ENCODE peak calls at places on chromosome 12, in four cellular contexts. One of them, this sample, is unnamed.

GRCh38 chr12:82964446-82964845 is 277.7 kb downstream of the TMTC2 start:
- DNase-seq in mesenchymal stem cell: no peak
- DNase-seq in H1: no peak
- DNase-seq in H9: no peak
- DNase-seq in this sample: no peak

GRCh38 chr12:86117711-86118110 is 138.5 kb downstream of the MGAT4C start:
- DNase-seq in mesenchymal stem cell: peak; percentile 6
- DNase-seq in H9: no peak
- DNase-seq in H1: no peak
- DNase-seq in this sample: no peak

GRCh38 chr12:100437038-100437841 is 36.4 kb upstream of the NR1H4 start:
- DNase-seq in H1: no peak
- DNase-seq in H9: no peak
- DNase-seq in mesenchymal stem cell: no peak
- DNase-seq in this sample: no peak

GRCh38 chr12:127655691-127656090 is 611.3 kb upstream of the TMEM132C start:
- DNase-seq in H1: no peak
- DNase-seq in H9: no peak
- DNase-seq in mesenchymal stem cell: peak; percentile 71
- DNase-seq in this sample: no peak

GRCh38 chr12:121170581-121171260 is 38.0 kb downstream of the P2RX7 start:
- DNase-seq in H9: no peak
- DNase-seq in mesenchymal stem cell: peak; percentile 58
- DNase-seq in H1: no peak
- DNase-seq in this sample: no peak

GRCh38 chr12:114674201-114675047 is 9.6 kb downstream of the TBX3 start:
- DNase-seq in H9: peak; percentile 63
- DNase-seq in H1: no peak
- DNase-seq in mesenchymal stem cell: peak; percentile 47
- DNase-seq in this sample: peak; percentile 21

GRCh38 chr12:68245071-68246021 is 8.1 kb downstream of the IL22 start:
- DNase-seq in H9: no peak
- DNase-seq in H1: no peak
- DNase-seq in mesenchymal stem cell: peak; percentile 55
- DNase-seq in this sample: no peak

GRCh38 chr12:71010143-71010479 is 89.6 kb upstream of the PTPRR start:
- DNase-seq in H1: no peak
- DNase-seq in H9: no peak
- DNase-seq in mesenchymal stem cell: no peak
- DNase-seq in this sample: no peak

GRCh38 chr12:71746983-71747611 is 7.6 kb upstream of the RAB21 start:
- DNase-seq in H1: no peak
- DNase-seq in mesenchymal stem cell: peak; percentile 71
- DNase-seq in H9: peak; percentile 48
- DNase-seq in this sample: no peak

GRCh38 chr12:4449862-4450222 is 4.2 kb upstream of the FGF6 start:
- DNase-seq in H9: no peak
- DNase-seq in mesenchymal stem cell: no peak
- DNase-seq in H1: no peak
- DNase-seq in this sample: no peak

GRCh38 chr12:130953783-130954543 is at the start of gene ADGRD1:
- DNase-seq in mesenchymal stem cell: peak; percentile 59
- DNase-seq in H9: no peak
- DNase-seq in H1: no peak
- DNase-seq in this sample: no peak

GRCh38 chr12:43942379-43942778 is 106.5 kb downstream of the TMEM117 start:
- DNase-seq in H9: no peak
- DNase-seq in H1: no peak
- DNase-seq in mesenchymal stem cell: no peak
- DNase-seq in this sample: no peak

GRCh38 chr12:51818567-51819300 is 29.8 kb downstream of the FIGNL2 start:
- DNase-seq in H9: no peak
- DNase-seq in H1: no peak
- DNase-seq in mesenchymal stem cell: peak; percentile 22
- DNase-seq in this sample: no peak

GRCh38 chr12:121516437-121517011 is 64.3 kb downstream of the KDM2B start:
- DNase-seq in H9: no peak
- DNase-seq in H1: no peak
- DNase-seq in mesenchymal stem cell: no peak
- DNase-seq in this sample: no peak

GRCh38 chr12:69405466-69405865 is 45.9 kb downstream of the YEATS4 start:
- DNase-seq in H1: no peak
- DNase-seq in mesenchymal stem cell: peak; percentile 95
- DNase-seq in H9: no peak
- DNase-seq in this sample: no peak

GRCh38 chr12:38614171-38614570 is 291.2 kb downstream of the CPNE8 start:
- DNase-seq in H9: no peak
- DNase-seq in H1: no peak
- DNase-seq in mesenchymal stem cell: no peak
- DNase-seq in this sample: no peak

GRCh38 chr12:89073027-89073398 is 279.3 kb downstream of the DUSP6 start:
- DNase-seq in mesenchymal stem cell: peak; percentile 39
- DNase-seq in H1: no peak
- DNase-seq in H9: no peak
- DNase-seq in this sample: no peak

GRCh38 chr12:55499231-55499630 is 7.1 kb downstream of the OR6C68 start:
- DNase-seq in H9: no peak
- DNase-seq in H1: no peak
- DNase-seq in mesenchymal stem cell: no peak
- DNase-seq in this sample: no peak

GRCh38 chr12:100801335-100801734 is 6.8 kb downstream of the ANO4 start:
- DNase-seq in H9: no peak
- DNase-seq in mesenchymal stem cell: peak; percentile 81
- DNase-seq in H1: no peak
- DNase-seq in this sample: no peak

GRCh38 chr12:15982471-15982870 is 71.3 kb downstream of the DERA start:
- DNase-seq in mesenchymal stem cell: peak; percentile 28
- DNase-seq in H9: no peak
- DNase-seq in H1: no peak
- DNase-seq in this sample: no peak

GRCh38 chr12:48961801-48962200 is 4.5 kb upstream of the ARF3 start:
- DNase-seq in mesenchymal stem cell: no peak
- DNase-seq in H1: no peak
- DNase-seq in H9: no peak
- DNase-seq in this sample: no peak

GRCh38 chr12:50506753-50507473 is 2.1 kb downstream of the DIP2B start:
- DNase-seq in mesenchymal stem cell: peak; percentile 32
- DNase-seq in H9: no peak
- DNase-seq in H1: no peak
- DNase-seq in this sample: no peak

GRCh38 chr12:131720921-131721320 is 10.0 kb downstream of the SFSWAP start:
- DNase-seq in H1: no peak
- DNase-seq in mesenchymal stem cell: no peak
- DNase-seq in H9: no peak
- DNase-seq in this sample: no peak

GRCh38 chr12:120381752-120382419 is 12.9 kb upstream of the MSI1 start:
- DNase-seq in H1: no peak
- DNase-seq in H9: no peak
- DNase-seq in mesenchymal stem cell: peak; percentile 73
- DNase-seq in this sample: no peak

GRCh38 chr12:15693233-15693911 is 95.8 kb downstream of the EPS8 start:
- DNase-seq in mesenchymal stem cell: peak; percentile 71
- DNase-seq in H9: no peak
- DNase-seq in H1: no peak
- DNase-seq in this sample: no peak

GRCh38 chr12:72434989-72435388 is 162.8 kb downstream of the TRHDE start:
- DNase-seq in H9: no peak
- DNase-seq in mesenchymal stem cell: no peak
- DNase-seq in H1: no peak
- DNase-seq in this sample: no peak

GRCh38 chr12:74791365-74791764 is 253.7 kb downstream of the ATXN7L3B start:
- DNase-seq in H9: no peak
- DNase-seq in H1: no peak
- DNase-seq in mesenchymal stem cell: no peak
- DNase-seq in this sample: no peak

GRCh38 chr12:7289743-7290142 is 14.1 kb upstream of the ACSM4 start:
- DNase-seq in mesenchymal stem cell: no peak
- DNase-seq in H9: no peak
- DNase-seq in H1: no peak
- DNase-seq in this sample: peak; percentile 39

GRCh38 chr12:14993117-14993516 is 20.3 kb downstream of the PDE6H start:
- DNase-seq in H1: no peak
- DNase-seq in mesenchymal stem cell: peak; percentile 28
- DNase-seq in H9: no peak
- DNase-seq in this sample: no peak

GRCh38 chr12:107394693-107395092 is 290.9 kb upstream of the PWP1 start:
- DNase-seq in H1: no peak
- DNase-seq in mesenchymal stem cell: no peak
- DNase-seq in H9: no peak
- DNase-seq in this sample: no peak

GRCh38 chr12:4446335-4446734 is 720 bp upstream of the FGF6 start:
- DNase-seq in H9: no peak
- DNase-seq in mesenchymal stem cell: no peak
- DNase-seq in H1: no peak
- DNase-seq in this sample: no peak

GRCh38 chr12:39935275-39935674 is 170.6 kb downstream of the SLC2A13 start:
- DNase-seq in H9: no peak
- DNase-seq in H1: no peak
- DNase-seq in mesenchymal stem cell: peak; percentile 46
- DNase-seq in this sample: no peak

GRCh38 chr12:6554990-6555691 is 701 bp downstream of the IFFO1 start:
- DNase-seq in mesenchymal stem cell: peak; percentile 48
- DNase-seq in H9: no peak
- DNase-seq in H1: no peak
- DNase-seq in this sample: no peak

GRCh38 chr12:123952037-123952436 is 20.6 kb downstream of the CCDC92 start:
- DNase-seq in H9: no peak
- DNase-seq in mesenchymal stem cell: peak; percentile 51
- DNase-seq in H1: no peak
- DNase-seq in this sample: no peak

GRCh38 chr12:107248187-107248586 is 154.8 kb upstream of the CRY1 start:
- DNase-seq in mesenchymal stem cell: no peak
- DNase-seq in H9: no peak
- DNase-seq in H1: no peak
- DNase-seq in this sample: no peak

GRCh38 chr12:54977155-54977554 is 7.4 kb downstream of the TESPA1 start:
- DNase-seq in H1: no peak
- DNase-seq in H9: no peak
- DNase-seq in mesenchymal stem cell: peak; percentile 17
- DNase-seq in this sample: no peak

GRCh38 chr12:2291182-2291832 is 238.5 kb downstream of the CACNA1C start:
- DNase-seq in H9: peak; percentile 83
- DNase-seq in H1: no peak
- DNase-seq in mesenchymal stem cell: peak; percentile 38
- DNase-seq in this sample: peak; percentile 36

GRCh38 chr12:47758584-47758833 is 171 bp downstream of the RAPGEF3 start:
- DNase-seq in H9: no peak
- DNase-seq in mesenchymal stem cell: no peak
- DNase-seq in H1: no peak
- DNase-seq in this sample: no peak
- H2BK12ac ChIP-seq in H9: no peak overlapping the region
- H2BK12ac ChIP-seq in mesenchymal stem cell: peak overlapping the region; percentile 18
- H2BK12ac ChIP-seq in H1: peak overlapping the region; percentile 96
- H2BK12ac ChIP-seq in this sample: no peak overlapping the region

GRCh38 chr12:108578813-108579212 is 16.4 kb downstream of the ISCU start:
- DNase-seq in mesenchymal stem cell: no peak
- DNase-seq in H1: no peak
- DNase-seq in H9: no peak
- DNase-seq in this sample: no peak
- H2BK15ac ChIP-seq in mesenchymal stem cell: no peak overlapping the region
- H2BK15ac ChIP-seq in H1: no peak overlapping the region
- H2BK15ac ChIP-seq in H9: no peak overlapping the region
- H2BK15ac ChIP-seq in this sample: no peak overlapping the region

GRCh38 chr12:12999959-13000615 is at the start of gene HEBP1:
- DNase-seq in H9: peak; percentile 96
- DNase-seq in mesenchymal stem cell: peak; percentile 91
- DNase-seq in H1: no peak
- DNase-seq in this sample: peak; percentile 88
- H2BK12ac ChIP-seq in H9: no peak within 1 kb of the TSS
- H2BK12ac ChIP-seq in mesenchymal stem cell: peak within 1 kb of the TSS; percentile 44
- H2BK12ac ChIP-seq in H1: peak within 1 kb of the TSS; percentile 82
- H2BK12ac ChIP-seq in this sample: no peak within 1 kb of the TSS

GRCh38 chr12:79690606-79691298 is at the start of gene PAWR:
- DNase-seq in H1: peak; percentile 63
- DNase-seq in H9: peak; percentile 91
- DNase-seq in mesenchymal stem cell: peak; percentile 79
- DNase-seq in this sample: peak; percentile 84
- H2BK15ac ChIP-seq in H1: no peak within 1 kb of the TSS
- H2BK15ac ChIP-seq in H9: no peak within 1 kb of the TSS
- H2BK15ac ChIP-seq in mesenchymal stem cell: peak within 1 kb of the TSS; percentile 94
- H2BK15ac ChIP-seq in this sample: peak within 1 kb of the TSS; percentile 98

DNA sequence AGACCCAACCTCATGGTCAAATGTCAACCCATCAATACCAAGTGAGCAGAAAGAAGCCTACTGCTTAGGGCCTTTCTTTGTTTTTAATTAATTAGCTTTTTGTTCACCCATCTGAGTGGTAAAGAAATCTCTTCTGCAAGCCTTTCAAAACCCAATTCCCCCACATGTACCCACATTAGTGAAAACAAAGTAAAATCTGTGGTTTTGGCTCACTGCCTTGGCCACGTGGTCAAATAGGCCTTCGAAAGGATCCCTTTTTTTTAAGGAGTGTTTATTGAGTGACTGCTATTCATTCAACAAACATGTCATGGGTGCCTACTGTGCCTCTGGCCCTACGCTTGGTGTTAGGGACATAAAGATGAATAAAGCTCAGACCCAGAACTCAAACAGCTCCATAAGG is 160.1 kb downstream of the NUAK1 start:
- DNase-seq in H1: no peak
- DNase-seq in mesenchymal stem cell: peak; percentile 43
- DNase-seq in H9: no peak
- DNase-seq in this sample: no peak
- H2BK12ac ChIP-seq in H1: no peak overlapping the region
- H2BK12ac ChIP-seq in mesenchymal stem cell: peak overlapping the region; percentile 33
- H2BK12ac ChIP-seq in H9: no peak overlapping the region
- H2BK12ac ChIP-seq in this sample: no peak overlapping the region

DNA sequence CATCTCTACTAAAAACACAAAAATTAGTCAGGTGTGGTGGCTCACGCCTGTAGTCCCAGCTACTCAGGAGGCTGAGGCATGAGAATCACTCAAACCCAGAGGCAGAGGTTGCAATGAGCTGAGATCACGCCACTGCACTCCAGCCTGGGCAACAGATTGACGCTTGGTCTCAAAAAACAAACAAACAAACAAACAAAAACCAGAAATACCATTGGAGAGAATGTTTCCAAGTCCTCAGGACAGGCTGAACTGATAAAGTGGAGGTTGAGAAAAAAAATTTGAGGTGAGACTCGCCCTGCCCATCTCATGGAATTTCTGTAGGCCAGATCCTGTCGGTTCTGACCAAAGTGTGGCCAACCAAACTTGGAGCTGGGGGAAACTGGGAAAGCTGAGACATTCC is 30.6 kb upstream of the NFYB start:
- DNase-seq in H9: no peak
- DNase-seq in mesenchymal stem cell: no peak
- DNase-seq in H1: no peak
- DNase-seq in this sample: no peak
- H2BK15ac ChIP-seq in H9: no peak overlapping the region
- H2BK15ac ChIP-seq in mesenchymal stem cell: no peak overlapping the region
- H2BK15ac ChIP-seq in H1: no peak overlapping the region
- H2BK15ac ChIP-seq in this sample: no peak overlapping the region

This sample was measured in neuronal stem cell.